ENCODE peak calls at places on chromosomes 16 and 17, in ten cellular contexts. One of them, this sample, is unnamed.

GRCh38 chr16:67537270-67537635 is 8.6 kb downstream of the RIPOR1 start:
- DNase-seq in left ventricle myocardium inferior: peak; percentile 79
- DNase-seq in body of pancreas: peak; percentile 65
- DNase-seq in thoracic aorta: no peak
- DNase-seq in uterus: peak; percentile 60
- DNase-seq in stomach: peak; percentile 58
- DNase-seq in iPS DF 6.9: no peak
- DNase-seq in sigmoid colon: peak; percentile 87
- DNase-seq in heart right ventricle: peak; percentile 80
- DNase-seq in cardiac muscle cell: peak; percentile 65
- DNase-seq in this sample: no peak

GRCh38 chr17:76254275-76254674 is 10.9 kb upstream of the UBALD2 start:
- DNase-seq in iPS DF 6.9: no peak
- DNase-seq in thoracic aorta: no peak
- DNase-seq in cardiac muscle cell: no peak
- DNase-seq in body of pancreas: no peak
- DNase-seq in uterus: no peak
- DNase-seq in heart right ventricle: no peak
- DNase-seq in sigmoid colon: no peak
- DNase-seq in stomach: no peak
- DNase-seq in left ventricle myocardium inferior: no peak
- DNase-seq in this sample: no peak

GRCh38 chr16:67666032-67666537 is 465 bp downstream of the ENKD1 start:
- DNase-seq in cardiac muscle cell: peak; percentile 54
- DNase-seq in stomach: no peak
- DNase-seq in uterus: no peak
- DNase-seq in thoracic aorta: no peak
- DNase-seq in heart right ventricle: no peak
- DNase-seq in body of pancreas: peak; percentile 70
- DNase-seq in iPS DF 6.9: no peak
- DNase-seq in left ventricle myocardium inferior: peak; percentile 49
- DNase-seq in sigmoid colon: peak; percentile 78
- DNase-seq in this sample: no peak

GRCh38 chr16:56362706-56363105 is 62.6 kb downstream of the AMFR start:
- DNase-seq in thoracic aorta: no peak
- DNase-seq in stomach: no peak
- DNase-seq in iPS DF 6.9: no peak
- DNase-seq in left ventricle myocardium inferior: no peak
- DNase-seq in body of pancreas: no peak
- DNase-seq in sigmoid colon: no peak
- DNase-seq in uterus: no peak
- DNase-seq in cardiac muscle cell: no peak
- DNase-seq in heart right ventricle: no peak
- DNase-seq in this sample: no peak

GRCh38 chr17:12391468-12391867 is 274.2 kb upstream of the MYOCD start:
- DNase-seq in cardiac muscle cell: no peak
- DNase-seq in left ventricle myocardium inferior: no peak
- DNase-seq in uterus: no peak
- DNase-seq in body of pancreas: no peak
- DNase-seq in thoracic aorta: no peak
- DNase-seq in heart right ventricle: no peak
- DNase-seq in stomach: no peak
- DNase-seq in sigmoid colon: no peak
- DNase-seq in iPS DF 6.9: no peak
- DNase-seq in this sample: no peak

GRCh38 chr17:81538651-81539570 is 10.7 kb downstream of the FSCN2 start:
- DNase-seq in heart right ventricle: no peak
- DNase-seq in stomach: no peak
- DNase-seq in iPS DF 6.9: no peak
- DNase-seq in body of pancreas: peak; percentile 13
- DNase-seq in thoracic aorta: no peak
- DNase-seq in cardiac muscle cell: no peak
- DNase-seq in uterus: no peak
- DNase-seq in left ventricle myocardium inferior: no peak
- DNase-seq in sigmoid colon: no peak
- DNase-seq in this sample: no peak

GRCh38 chr17:55731586-55732250 is 9.1 kb upstream of the TMEM100 start:
- DNase-seq in thoracic aorta: no peak
- DNase-seq in sigmoid colon: peak; percentile 91
- DNase-seq in stomach: no peak
- DNase-seq in cardiac muscle cell: peak; percentile 71
- DNase-seq in left ventricle myocardium inferior: peak; percentile 81
- DNase-seq in iPS DF 6.9: no peak
- DNase-seq in heart right ventricle: peak; percentile 78
- DNase-seq in uterus: peak; percentile 57
- DNase-seq in body of pancreas: peak; percentile 20
- DNase-seq in this sample: no peak

GRCh38 chr17:55286681-55287589 is 22.2 kb downstream of the HLF start:
- DNase-seq in heart right ventricle: no peak
- DNase-seq in uterus: no peak
- DNase-seq in left ventricle myocardium inferior: no peak
- DNase-seq in thoracic aorta: no peak
- DNase-seq in stomach: peak; percentile 78
- DNase-seq in sigmoid colon: no peak
- DNase-seq in iPS DF 6.9: no peak
- DNase-seq in body of pancreas: peak; percentile 84
- DNase-seq in cardiac muscle cell: peak; percentile 58
- DNase-seq in this sample: no peak

GRCh38 chr16:22250522-22250921 is 44.4 kb downstream of the EEF2K start:
- DNase-seq in cardiac muscle cell: peak; percentile 56
- DNase-seq in stomach: no peak
- DNase-seq in iPS DF 6.9: no peak
- DNase-seq in thoracic aorta: no peak
- DNase-seq in left ventricle myocardium inferior: no peak
- DNase-seq in heart right ventricle: no peak
- DNase-seq in uterus: no peak
- DNase-seq in sigmoid colon: no peak
- DNase-seq in body of pancreas: no peak
- DNase-seq in this sample: no peak

GRCh38 chr17:69834494-69834893 is 240.5 kb upstream of the KCNJ16 start:
- DNase-seq in left ventricle myocardium inferior: no peak
- DNase-seq in sigmoid colon: no peak
- DNase-seq in thoracic aorta: no peak
- DNase-seq in cardiac muscle cell: no peak
- DNase-seq in body of pancreas: no peak
- DNase-seq in heart right ventricle: no peak
- DNase-seq in stomach: no peak
- DNase-seq in uterus: no peak
- DNase-seq in iPS DF 6.9: no peak
- DNase-seq in this sample: no peak

GRCh38 chr17:1312261-1312870 is 32.9 kb downstream of the TRARG1 start:
- DNase-seq in cardiac muscle cell: peak; percentile 29
- DNase-seq in left ventricle myocardium inferior: no peak
- DNase-seq in iPS DF 6.9: no peak
- DNase-seq in sigmoid colon: no peak
- DNase-seq in stomach: no peak
- DNase-seq in heart right ventricle: no peak
- DNase-seq in thoracic aorta: no peak
- DNase-seq in body of pancreas: peak; percentile 22
- DNase-seq in uterus: no peak
- DNase-seq in this sample: no peak

GRCh38 chr16:79286646-79287423 is 313.7 kb downstream of the MAF start:
- DNase-seq in left ventricle myocardium inferior: peak; percentile 51
- DNase-seq in sigmoid colon: peak; percentile 74
- DNase-seq in thoracic aorta: no peak
- DNase-seq in iPS DF 6.9: no peak
- DNase-seq in body of pancreas: peak; percentile 71
- DNase-seq in heart right ventricle: no peak
- DNase-seq in stomach: peak; percentile 49
- DNase-seq in cardiac muscle cell: no peak
- DNase-seq in uterus: no peak
- DNase-seq in this sample: no peak

GRCh38 chr17:39628655-39629493 is 2.1 kb downstream of the PPP1R1B start:
- DNase-seq in stomach: peak; percentile 49
- DNase-seq in left ventricle myocardium inferior: no peak
- DNase-seq in body of pancreas: peak; percentile 45
- DNase-seq in heart right ventricle: no peak
- DNase-seq in iPS DF 6.9: no peak
- DNase-seq in uterus: no peak
- DNase-seq in sigmoid colon: no peak
- DNase-seq in thoracic aorta: no peak
- DNase-seq in cardiac muscle cell: no peak
- DNase-seq in this sample: no peak
- H3K27me3 ChIP-seq in stomach: peaks cover 96% of the 10 kb centered on the region
- H3K27me3 ChIP-seq in left ventricle myocardium inferior: peaks cover 84% of the 10 kb centered on the region
- H3K27me3 ChIP-seq in body of pancreas: no peaks in the 10 kb centered on the region
- H3K27me3 ChIP-seq in heart right ventricle: peaks cover 62% of the 10 kb centered on the region
- H3K27me3 ChIP-seq in iPS DF 6.9: peaks cover 8% of the 10 kb centered on the region
- H3K27me3 ChIP-seq in uterus: peaks cover 22% of the 10 kb centered on the region
- H3K27me3 ChIP-seq in sigmoid colon: peaks cover 56% of the 10 kb centered on the region
- H3K27me3 ChIP-seq in thoracic aorta: no peaks in the 10 kb centered on the region
- H3K27me3 ChIP-seq in cardiac muscle cell: peaks cover 32% of the 10 kb centered on the region
- H3K27me3 ChIP-seq in this sample: peaks cover 30% of the 10 kb centered on the region

DNA sequence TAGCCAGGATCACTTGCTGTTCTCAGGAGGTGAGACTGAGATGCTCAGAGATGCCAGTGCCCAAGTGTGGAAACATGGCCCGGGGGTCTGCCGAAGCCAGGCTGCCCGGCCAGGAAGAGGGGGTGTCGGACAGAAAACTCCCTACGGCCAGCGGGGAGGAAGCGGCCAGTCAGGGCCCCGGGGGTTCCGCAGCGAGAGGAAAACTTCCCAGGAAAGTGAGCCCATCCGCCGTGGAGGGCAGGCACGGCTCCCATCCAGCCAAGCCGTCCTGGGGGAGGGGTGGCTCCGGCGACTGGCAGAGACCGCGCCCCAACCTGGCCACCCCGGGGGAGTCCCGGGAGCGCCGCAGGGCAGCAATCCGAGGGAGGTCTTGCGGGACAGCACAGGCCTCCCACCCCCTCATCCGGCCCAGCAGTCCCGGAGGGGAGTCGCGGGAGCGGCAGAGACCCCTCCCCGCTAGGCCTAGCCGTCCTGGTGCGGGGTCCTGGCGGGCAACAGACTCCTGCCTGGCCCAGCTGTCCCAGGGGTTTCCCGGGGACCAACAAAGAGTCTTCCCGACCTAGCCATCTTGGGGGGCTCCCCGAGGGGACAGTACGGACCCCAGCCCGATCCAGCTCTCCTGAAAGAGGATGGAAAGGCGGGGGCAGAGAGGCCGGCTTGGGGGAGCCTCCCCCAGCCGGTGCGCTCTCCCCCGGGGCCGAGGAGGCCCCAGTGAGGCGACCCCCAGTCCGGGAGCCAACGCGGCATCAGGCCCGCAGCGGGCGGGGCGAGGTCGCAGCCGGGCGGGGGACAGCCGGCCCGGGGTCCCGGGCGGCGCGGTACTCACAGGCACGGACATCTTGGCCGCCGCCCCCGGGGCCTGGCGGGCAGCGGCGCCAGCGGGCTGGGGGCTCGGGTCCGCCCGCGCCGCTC is 13.8 kb upstream of the BCAR1 start:
- DNase-seq in iPS DF 6.9: no peak
- DNase-seq in sigmoid colon: peak; percentile 82
- DNase-seq in thoracic aorta: no peak
- DNase-seq in heart right ventricle: peak; percentile 60
- DNase-seq in stomach: peak; percentile 68
- DNase-seq in cardiac muscle cell: no peak
- DNase-seq in uterus: peak; percentile 43
- DNase-seq in left ventricle myocardium inferior: no peak
- DNase-seq in body of pancreas: peak; percentile 66
- DNase-seq in this sample: no peak
- H3K27me3 ChIP-seq in iPS DF 6.9: no peaks in the 10 kb centered on the region
- H3K27me3 ChIP-seq in sigmoid colon: no peaks in the 10 kb centered on the region
- H3K27me3 ChIP-seq in thoracic aorta: no peaks in the 10 kb centered on the region
- H3K27me3 ChIP-seq in heart right ventricle: no peaks in the 10 kb centered on the region
- H3K27me3 ChIP-seq in stomach: peaks cover 37% of the 10 kb centered on the region
- H3K27me3 ChIP-seq in cardiac muscle cell: no peaks in the 10 kb centered on the region
- H3K27me3 ChIP-seq in uterus: no peaks in the 10 kb centered on the region
- H3K27me3 ChIP-seq in left ventricle myocardium inferior: no peaks in the 10 kb centered on the region
- H3K27me3 ChIP-seq in body of pancreas: no peaks in the 10 kb centered on the region
- H3K27me3 ChIP-seq in this sample: peaks cover 50% of the 10 kb centered on the region

GRCh38 chr17:80499961-80500665 is 23.7 kb upstream of the NPTX1 start:
- DNase-seq in heart right ventricle: no peak
- DNase-seq in left ventricle myocardium inferior: no peak
- DNase-seq in thoracic aorta: no peak
- DNase-seq in cardiac muscle cell: no peak
- DNase-seq in iPS DF 6.9: no peak
- DNase-seq in uterus: no peak
- DNase-seq in sigmoid colon: no peak
- DNase-seq in stomach: no peak
- DNase-seq in body of pancreas: no peak
- DNase-seq in this sample: no peak
- H3K27me3 ChIP-seq in heart right ventricle: peaks cover 38% of the 10 kb centered on the region
- H3K27me3 ChIP-seq in left ventricle myocardium inferior: peaks cover 86% of the 10 kb centered on the region
- H3K27me3 ChIP-seq in thoracic aorta: no peaks in the 10 kb centered on the region
- H3K27me3 ChIP-seq in cardiac muscle cell: peaks cover 46% of the 10 kb centered on the region
- H3K27me3 ChIP-seq in iPS DF 6.9: no peaks in the 10 kb centered on the region
- H3K27me3 ChIP-seq in uterus: no peaks in the 10 kb centered on the region
- H3K27me3 ChIP-seq in sigmoid colon: no peaks in the 10 kb centered on the region
- H3K27me3 ChIP-seq in stomach: peaks cover 65% of the 10 kb centered on the region
- H3K27me3 ChIP-seq in body of pancreas: no peaks in the 10 kb centered on the region
- H3K27me3 ChIP-seq in this sample: peaks cover 18% of the 10 kb centered on the region

GRCh38 chr16:73071131-73071940 is 23.4 kb upstream of the ZFHX3 start:
- DNase-seq in left ventricle myocardium inferior: peak; percentile 60
- DNase-seq in body of pancreas: peak; percentile 78
- DNase-seq in heart right ventricle: no peak
- DNase-seq in iPS DF 6.9: no peak
- DNase-seq in stomach: peak; percentile 59
- DNase-seq in cardiac muscle cell: peak; percentile 73
- DNase-seq in uterus: peak; percentile 53
- DNase-seq in sigmoid colon: peak; percentile 87
- DNase-seq in thoracic aorta: no peak
- DNase-seq in this sample: no peak
- H3K27me3 ChIP-seq in left ventricle myocardium inferior: peaks cover 9% of the 10 kb centered on the region
- H3K27me3 ChIP-seq in body of pancreas: no peaks in the 10 kb centered on the region
- H3K27me3 ChIP-seq in heart right ventricle: peaks cover 12% of the 10 kb centered on the region
- H3K27me3 ChIP-seq in iPS DF 6.9: peaks cover 39% of the 10 kb centered on the region
- H3K27me3 ChIP-seq in stomach: peaks cover 12% of the 10 kb centered on the region
- H3K27me3 ChIP-seq in cardiac muscle cell: peaks cover 38% of the 10 kb centered on the region
- H3K27me3 ChIP-seq in uterus: no peaks in the 10 kb centered on the region
- H3K27me3 ChIP-seq in sigmoid colon: no peaks in the 10 kb centered on the region
- H3K27me3 ChIP-seq in thoracic aorta: no peaks in the 10 kb centered on the region
- H3K27me3 ChIP-seq in this sample: peaks cover 20% of the 10 kb centered on the region

GRCh38 chr16:55323637-55324490 is at the start of gene IRX6:
- DNase-seq in left ventricle myocardium inferior: peak; percentile 51
- DNase-seq in thoracic aorta: no peak
- DNase-seq in stomach: no peak
- DNase-seq in iPS DF 6.9: no peak
- DNase-seq in body of pancreas: peak; percentile 25
- DNase-seq in cardiac muscle cell: peak; percentile 5
- DNase-seq in heart right ventricle: peak; percentile 71
- DNase-seq in uterus: no peak
- DNase-seq in sigmoid colon: no peak
- DNase-seq in this sample: no peak
- H3K27me3 ChIP-seq in left ventricle myocardium inferior: peaks cover 83% of the 10 kb centered on the region
- H3K27me3 ChIP-seq in thoracic aorta: no peaks in the 10 kb centered on the region
- H3K27me3 ChIP-seq in stomach: peaks cover 88% of the 10 kb centered on the region
- H3K27me3 ChIP-seq in iPS DF 6.9: peaks cover 47% of the 10 kb centered on the region
- H3K27me3 ChIP-seq in body of pancreas: no peaks in the 10 kb centered on the region
- H3K27me3 ChIP-seq in cardiac muscle cell: peaks cover 89% of the 10 kb centered on the region
- H3K27me3 ChIP-seq in heart right ventricle: peaks cover 65% of the 10 kb centered on the region
- H3K27me3 ChIP-seq in uterus: no peaks in the 10 kb centered on the region
- H3K27me3 ChIP-seq in sigmoid colon: peaks cover 51% of the 10 kb centered on the region
- H3K27me3 ChIP-seq in this sample: peaks cover 55% of the 10 kb centered on the region